ENCODE peak calls at places on chromosomes 13 and 19, in eight cellular contexts. H, O, V, I, N, A, M and U are unnamed samples.
A peak's percentile ranks its signal among the peaks of the same experiment; 100 is the strongest.

GRCh38 chr19:37218592-37218935 is 550 bp downstream of the ZNF383 start:
- DNase-seq in H (no peak), O (no peak), V (peak; percentile 14), I (no peak), N (no peak), A (no peak), M (no peak), U (no peak)

GRCh38 chr19:10533656-10534386 is 9.9 kb upstream of the ATG4D start:
- DNase-seq in H (no peak), O (no peak), V (no peak), I (no peak), N (peak; percentile 7), A (no peak), M (no peak), U (no peak)

GRCh38 chr13:93256998-93257397 is 30.4 kb downstream of the GPC6 start:
- DNase-seq in H (no peak), O (no peak), V (no peak), I (no peak), N (no peak), A (no peak), M (no peak), U (no peak)

GRCh38 chr19:44401108-44401786 is at the start of gene ZNF285:
- DNase-seq in H (peak; percentile 93), O (peak; percentile 96), V (peak; percentile 91), I (peak; percentile 84), N (peak; percentile 98), A (no peak), M (peak; percentile 89), U (peak; percentile 96)

GRCh38 chr19:16268676-16269319 is 55.8 kb upstream of the KLF2 start:
- DNase-seq in H (no peak), O (no peak), V (no peak), I (no peak), N (no peak), A (no peak), M (no peak), U (no peak)

GRCh38 chr13:68748038-68748437 is 1359.6 kb upstream of the ATXN8OS start:
- DNase-seq in H (no peak), O (no peak), V (no peak), I (no peak), N (peak; percentile 20), A (no peak), M (no peak), U (no peak)

GRCh38 chr19:7731615-7732014 is 295 bp downstream of the CLEC4G start:
- DNase-seq in H (no peak), O (no peak), V (no peak), I (no peak), N (no peak), A (no peak), M (no peak), U (no peak)

GRCh38 chr19:778910-779653 is 18.2 kb upstream of the PTBP1 start:
- DNase-seq in H (no peak), O (no peak), V (no peak), I (peak; percentile 58), N (peak; percentile 55), A (no peak), M (peak; percentile 56), U (no peak)

GRCh38 chr19:15641901-15642491 is 1.3 kb downstream of the CYP4F3 start:
- DNase-seq in H (no peak), O (no peak), V (no peak), I (no peak), N (no peak), A (no peak), M (no peak), U (no peak)

GRCh38 chr13:33863390-33863789 is 45.4 kb downstream of the RFC3 start:
- DNase-seq in H (no peak), O (no peak), V (no peak), I (no peak), N (no peak), A (no peak), M (no peak), U (no peak)

GRCh38 chr13:112756511-112756966 is 66.7 kb downstream of the ATP11A start:
- DNase-seq in H (no peak), O (no peak), V (peak; percentile 62), I (no peak), N (no peak), A (no peak), M (no peak), U (no peak)

GRCh38 chr19:35000647-35001501 is 751 bp downstream of the GRAMD1A start:
- DNase-seq in H (peak; percentile 50), O (no peak), V (peak; percentile 53), I (peak; percentile 58), N (peak; percentile 43), A (peak; percentile 89), M (peak; percentile 30), U (no peak)

GRCh38 chr19:50155520-50156109 is 7.5 kb downstream of the IZUMO2 start:
- DNase-seq in H (no peak), O (no peak), V (no peak), I (no peak), N (no peak), A (no peak), M (no peak), U (no peak)

GRCh38 chr19:36032251-36033104 is at the start of gene CLIP3:
- DNase-seq in H (peak; percentile 32), O (peak; percentile 69), V (peak; percentile 100), I (no peak), N (peak; percentile 64), A (no peak), M (peak; percentile 73), U (no peak)

GRCh38 chr19:36028313-36029041 is 4.2 kb downstream of the CLIP3 start:
- DNase-seq in H (no peak), O (no peak), V (peak; percentile 11), I (no peak), N (no peak), A (no peak), M (no peak), U (no peak)

GRCh38 chr19:36027696-36028095 is 5.0 kb downstream of the CLIP3 start:
- DNase-seq in H (no peak), O (no peak), V (no peak), I (no peak), N (no peak), A (no peak), M (no peak), U (no peak)

GRCh38 chr19:36031308-36031707 is 1.4 kb downstream of the CLIP3 start:
- DNase-seq in H (no peak), O (no peak), V (no peak), I (no peak), N (no peak), A (no peak), M (no peak), U (no peak)

DNA sequence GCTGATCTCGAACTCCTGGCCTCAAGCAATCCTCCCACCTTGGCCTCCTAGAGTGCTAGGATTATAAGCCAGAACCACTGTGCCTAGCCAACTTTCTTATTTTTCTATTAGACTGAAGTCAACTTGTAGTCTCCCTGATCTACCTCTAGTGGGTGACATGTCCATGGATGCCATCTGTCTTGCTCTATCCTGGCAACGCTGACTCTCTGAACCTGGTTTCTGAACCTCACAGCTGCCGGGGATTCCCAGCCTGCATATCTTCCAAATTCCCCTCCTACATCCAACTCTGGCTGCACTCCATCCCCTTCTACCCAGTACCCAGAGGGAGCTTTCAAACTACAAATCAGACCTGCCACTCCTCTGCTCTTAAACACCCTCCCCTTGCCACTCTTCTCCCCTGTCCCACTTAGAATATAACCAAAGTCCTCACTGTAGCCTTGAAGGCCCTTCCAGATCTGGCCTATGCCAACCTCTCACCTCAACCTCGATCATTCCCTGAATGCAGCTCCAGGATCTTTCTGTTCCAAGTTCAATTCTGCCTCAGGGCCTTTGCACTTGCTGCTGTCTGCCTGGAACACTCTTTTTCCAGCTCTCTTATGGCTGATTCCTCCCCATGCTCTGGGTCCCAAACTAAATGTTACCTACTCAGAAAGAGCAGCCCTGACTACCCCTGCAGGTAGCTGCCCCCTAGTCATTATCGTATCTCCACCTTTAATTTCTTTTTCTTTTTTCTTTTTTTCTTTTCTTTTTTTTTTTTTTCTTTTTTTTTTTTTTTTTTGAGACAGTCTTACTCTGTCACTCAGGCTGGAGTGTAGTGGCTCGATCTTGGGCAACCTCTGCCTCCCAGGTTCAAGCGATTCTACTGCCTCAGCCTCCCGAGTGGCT is 2.2 kb downstream of the CLIP3 start:
- DNase-seq in H (no peak), O (no peak), V (peak; percentile 34), I (no peak), N (no peak), A (no peak), M (no peak), U (no peak)
- TF ChIP-seq CTCF in H (no peak), O (no peak), V (peak; percentile 7), I (peak; percentile 6), N (no peak), A (no peak), M (no peak), U (no peak)

GRCh38 chr13:110680852-110681251 is 25.1 kb downstream of the CARS2 start:
- DNase-seq in H (no peak), O (no peak), V (peak; percentile 69), I (peak; percentile 57), N (peak; percentile 20), A (peak; percentile 35), M (peak; percentile 43), U (no peak)
- TF ChIP-seq CTCF in H (no peak), O (peak; percentile 47), V (peak; percentile 56), I (peak; percentile 63), N (peak; percentile 29), A (peak; percentile 47), M (peak; percentile 61), U (no peak)

DNA sequence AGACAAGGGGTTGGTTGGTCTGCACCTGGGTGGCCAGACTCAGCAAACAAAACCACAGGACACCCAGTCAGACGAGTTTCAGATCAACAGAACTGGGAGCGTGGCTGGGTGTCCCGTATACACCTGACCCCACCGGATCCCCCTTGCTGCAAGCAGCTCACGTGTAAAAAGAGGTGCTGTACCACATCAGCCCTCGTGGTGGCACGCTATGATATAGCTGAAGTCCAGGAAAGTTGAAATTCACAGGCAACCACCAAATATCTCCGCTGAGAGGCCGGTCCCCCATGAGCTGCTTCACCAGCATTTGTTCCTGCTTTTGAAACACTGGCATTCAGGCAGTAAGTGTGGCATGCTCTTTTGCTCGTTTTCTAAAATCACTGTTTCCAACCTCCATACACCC is 92.3 kb downstream of the TUBA3C start:
- DNase-seq in H (no peak), O (no peak), V (peak; percentile 39), I (peak; percentile 30), N (no peak), A (no peak), M (no peak), U (no peak)
- TF ChIP-seq CTCF in H (no peak), O (peak; percentile 39), V (peak; percentile 48), I (no peak), N (no peak), A (peak; percentile 31), M (no peak), U (no peak)

GRCh38 chr19:3061214-3062161 is 807 bp downstream of the TLE5 start:
- DNase-seq in H (peak; percentile 67), O (peak; percentile 73), V (peak; percentile 86), I (no peak), N (no peak), A (peak; percentile 83), M (no peak), U (peak; percentile 42)

GRCh38 chr19:3064011-3064330 is 1.7 kb upstream of the TLE5 start:
- DNase-seq in H (no peak), O (no peak), V (no peak), I (no peak), N (no peak), A (no peak), M (no peak), U (no peak)

GRCh38 chr19:3059653-3060052 is 2.6 kb downstream of the TLE5 start:
- DNase-seq in H (no peak), O (no peak), V (no peak), I (no peak), N (no peak), A (no peak), M (no peak), U (no peak)

GRCh38 chr19:3060852-3061182 is 1.5 kb downstream of the TLE5 start:
- DNase-seq in H (no peak), O (no peak), V (no peak), I (no peak), N (no peak), A (no peak), M (no peak), U (no peak)

GRCh38 chr19:3062165-3063105 is at the start of gene TLE5:
- DNase-seq in H (peak; percentile 70), O (peak; percentile 78), V (peak; percentile 92), I (peak; percentile 66), N (peak; percentile 28), A (peak; percentile 79), M (peak; percentile 62), U (peak; percentile 92)
- TF ChIP-seq CTCF in H (no peak), O (peak; percentile 24), V (no peak), I (no peak), N (no peak), A (no peak), M (no peak), U (no peak)